ENCODE peak calls at places on chromosomes 11 and 22, in five cellular contexts. U, T, N, F and E are unnamed samples. For H3K4me1 and H3K36me3, the result is how much of the 10 kb centered on the place peaks cover.

GRCh38 chr11:57081356-57081755 is 92.6 kb downstream of the OR5AK2 start:
- DNase-seq in N (no peak), F (no peak), T (no peak), U (no peak), E (peak)

GRCh38 chr11:74354036-74354435 is 42.6 kb upstream of the P4HA3 start:
- DNase-seq in N (no peak), T (no peak), F (no peak), U (no peak), E (no peak)

GRCh38 chr22:45518580-45518991 is 15.9 kb downstream of the FBLN1 start:
- DNase-seq in T (no peak), U (no peak), F (no peak), N (peak), E (no peak)

GRCh38 chr11:117219995-117220394 is 11.9 kb downstream of the PCSK7 start:
- DNase-seq in N (no peak), F (no peak), U (no peak), T (no peak), E (no peak)

GRCh38 chr22:49208003-49208402 is 619.7 kb downstream of the BRD1 start:
- DNase-seq in F (no peak), U (peak), T (no peak), N (no peak), E (no peak)

GRCh38 chr11:121930004-121930965 is 185.7 kb downstream of the BLID start:
- DNase-seq in F (peak), T (no peak), U (no peak), N (no peak), E (peak)

GRCh38 chr11:68946416-68947090 is 34.2 kb downstream of the MRGPRD start:
- DNase-seq in N (no peak), F (no peak), T (no peak), U (no peak), E (no peak)

GRCh38 chr11:118524356-118524755 is 2.9 kb upstream of the TTC36 start:
- DNase-seq in U (no peak), N (no peak), F (no peak), T (no peak), E (no peak)

GRCh38 chr22:47200273-47201051 is 438.0 kb downstream of the TBC1D22A start:
- DNase-seq in F (no peak), T (no peak), N (no peak), U (peak), E (no peak)

GRCh38 chr22:17271711-17272451 is 52.6 kb upstream of the ADA2 start:
- DNase-seq in F (no peak), U (no peak), T (no peak), N (no peak), E (no peak)

GRCh38 chr11:93017821-93018690 is 48.6 kb downstream of the MTNR1B start:
- DNase-seq in F (no peak), N (no peak), T (no peak), U (no peak), E (peak)

GRCh38 chr11:67674442-67674871 is at the start of gene ALDH3B2:
- DNase-seq in U (peak), T (no peak), F (no peak), N (no peak), E (no peak)

GRCh38 chr22:39097098-39098020 is at the start of gene APOBEC3H:
- DNase-seq in U (no peak), F (no peak), N (no peak), T (peak), E (no peak)

GRCh38 chr11:88801484-88802123 is 264.2 kb downstream of the GRM5 start:
- DNase-seq in N (no peak), U (no peak), T (no peak), F (no peak), E (no peak)

GRCh38 chr11:1126491-1126926 is 31.2 kb upstream of the MUC5AC start:
- DNase-seq in U (no peak), T (no peak), N (no peak), F (no peak), E (no peak)

GRCh38 chr11:1126935-1127663 is 30.7 kb upstream of the MUC5AC start:
- DNase-seq in N (no peak), U (no peak), F (no peak), T (no peak), E (no peak)

GRCh38 chr11:1129143-1129665 is 28.5 kb upstream of the MUC5AC start:
- DNase-seq in U (no peak), T (no peak), N (no peak), F (no peak), E (no peak)

GRCh38 chr11:1128333-1129142 is 29.2 kb upstream of the MUC5AC start:
- DNase-seq in T (no peak), U (no peak), F (no peak), N (no peak), E (no peak)

DNA sequence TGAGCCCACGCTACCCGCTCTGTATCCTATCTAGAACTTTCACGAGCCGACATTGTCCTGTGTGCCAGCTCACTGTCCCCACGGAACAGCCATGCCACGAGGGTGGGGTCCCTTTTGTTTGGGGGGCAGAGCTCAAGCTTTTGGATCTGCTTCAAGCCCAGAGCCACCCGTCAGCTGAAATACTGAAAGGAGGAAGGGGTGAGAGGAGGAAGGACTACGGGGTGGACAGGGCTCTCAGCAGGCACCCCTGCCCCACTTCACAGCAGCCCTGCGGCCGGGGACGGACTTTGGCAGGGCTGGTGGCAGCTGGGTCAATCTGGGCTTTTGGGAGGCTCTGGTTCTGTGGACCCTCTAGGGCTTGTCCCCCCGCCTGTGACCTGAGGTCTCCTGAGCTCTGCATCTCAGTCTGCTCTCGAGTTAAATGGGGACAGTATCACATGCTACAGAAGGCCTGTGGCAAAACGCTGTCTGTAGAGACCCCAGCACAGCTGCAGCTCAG is 30.0 kb upstream of the MUC5AC start:
- DNase-seq in F (no peak), T (no peak), U (no peak), N (no peak), E (no peak)
- TF ChIP-seq CREB1 in F (no peak), T (no peak), U (no peak), N (no peak), E (no peak)

GRCh38 chr22:31247726-31248125 is 35.6 kb downstream of the LIMK2 start:
- DNase-seq in N (no peak), F (no peak), T (no peak), U (no peak), E (no peak)

GRCh38 chr22:31246687-31247086 is 34.6 kb downstream of the LIMK2 start:
- DNase-seq in F (no peak), U (no peak), N (no peak), T (no peak), E (no peak)

GRCh38 chr22:31250740-31251330 is 38.7 kb downstream of the LIMK2 start:
- DNase-seq in N (peak), T (no peak), F (no peak), U (no peak), E (no peak)

GRCh38 chr22:31248138-31248745 is 36.1 kb downstream of the LIMK2 start:
- DNase-seq in F (no peak), U (peak), N (no peak), T (peak), E (peak)

GRCh38 chr22:31248965-31249940 is 37.2 kb downstream of the LIMK2 start:
- DNase-seq in U (no peak), N (no peak), F (no peak), T (no peak), E (no peak)
- H3K4me1 ChIP-seq in U (under half), N (half or more), F (under half), T (under half), E (under half)

GRCh38 chr22:21075516-21076138 is 29.9 kb downstream of the LRRC74B start:
- DNase-seq in U (no peak), N (no peak), F (no peak), T (peak), E (no peak)
- H3K36me3 ChIP-seq in U (under half), N (under half), F (under half), T (under half), E (under half)

GRCh38 chr11:45347343-45347742 is 61.2 kb upstream of the SYT13 start:
- DNase-seq in U (peak), F (no peak), N (no peak), T (no peak), E (no peak)
- TF ChIP-seq CREB1 in U (no peak), F (no peak), N (no peak), T (no peak), E (no peak)

DNA sequence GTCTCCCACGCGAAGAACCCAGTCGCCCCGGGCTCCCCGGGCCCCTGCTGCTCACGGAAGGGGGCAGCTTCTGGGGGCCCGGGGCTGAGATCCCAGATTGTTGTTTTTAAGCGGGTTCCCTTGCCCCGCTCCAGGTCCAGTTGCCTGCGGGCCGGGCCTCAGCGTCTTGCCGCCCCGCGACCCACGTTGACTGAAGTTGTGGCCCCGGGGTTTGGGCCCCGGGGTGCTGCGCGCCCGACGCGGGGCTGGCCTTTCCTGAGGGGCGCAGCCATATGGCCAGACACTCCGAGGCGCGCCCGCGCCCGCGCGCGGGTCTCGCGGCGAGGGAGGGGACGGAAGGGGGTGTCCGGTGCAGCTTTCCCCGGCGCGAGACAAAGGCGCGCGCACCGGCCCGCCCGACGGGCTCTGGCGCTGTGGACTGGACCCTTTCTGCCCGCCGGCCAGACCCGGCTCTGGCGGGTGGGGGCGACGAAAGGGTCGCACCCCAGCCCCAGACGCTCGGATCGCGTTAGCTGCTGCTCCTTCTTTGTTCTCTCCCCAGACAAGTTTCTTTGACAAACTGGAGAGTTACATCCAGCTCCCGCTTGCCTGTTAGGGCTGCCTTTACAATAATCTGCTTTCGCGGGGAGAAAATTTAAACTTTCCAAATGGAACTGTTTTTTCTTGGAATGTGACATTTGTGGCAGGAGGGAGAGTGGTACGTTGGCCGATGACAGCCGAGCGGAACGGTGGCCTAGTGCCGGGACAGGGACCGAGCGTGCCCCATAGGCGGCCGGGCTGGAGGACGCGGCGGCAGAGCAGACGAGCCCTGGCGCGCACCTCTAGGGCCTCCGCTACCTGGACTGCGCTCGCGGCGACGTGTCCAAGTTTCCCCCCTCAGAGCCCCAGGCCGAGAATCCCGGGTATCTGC is 701 bp downstream of the AMOTL1 start:
- DNase-seq in U (peak), T (peak), N (no peak), F (no peak), E (peak)
- H3K4me1 ChIP-seq in U (under half), T (under half), N (under half), F (under half), E (half or more)